ENCODE peak calls at places on chromosome 15, in nine cellular contexts. V is body of pancreas, T is colonic mucosa, C is neuronal stem cell, Q is A673, I is HCT116, W is GM23248, K is spleen, X is left lung. F is an unnamed sample. For H3K9me3, the result is how much of the 10 kb centered on the place peaks cover.

GRCh38 chr15:73786518-73786917 is 33.4 kb upstream of the INSYN1 start:
- DNase-seq in C (no peak), V (no peak), W (no peak), X (no peak), T (no peak), K (no peak), Q (no peak), I (no peak), F (no peak)

GRCh38 chr15:79032656-79033055 is 57.9 kb downstream of the RASGRF1 start:
- DNase-seq in W (no peak), C (no peak), Q (no peak), I (no peak), V (peak), X (no peak), K (no peak), T (no peak), F (no peak)

GRCh38 chr15:60006203-60006782 is 2.2 kb downstream of the FOXB1 start:
- DNase-seq in W (peak), Q (peak), V (peak), C (peak), I (no peak), K (peak), T (peak), X (peak), F (no peak)

GRCh38 chr15:73986055-73986775 is 5.9 kb downstream of the STOML1 start:
- DNase-seq in V (no peak), K (no peak), X (no peak), I (no peak), W (peak), Q (no peak), C (no peak), T (no peak), F (no peak)

GRCh38 chr15:100310511-100310910 is 31.3 kb downstream of the ADAMTS17 start:
- DNase-seq in W (no peak), X (no peak), K (no peak), T (no peak), C (no peak), Q (no peak), I (no peak), V (no peak), F (no peak)

GRCh38 chr15:58077427-58077826 is 11.9 kb upstream of the ALDH1A2 start:
- DNase-seq in C (no peak), I (peak), W (no peak), V (peak), K (no peak), Q (no peak), X (no peak), T (no peak), F (no peak)

GRCh38 chr15:38354321-38354929 is 99.5 kb upstream of the FAM98B start:
- DNase-seq in I (peak), T (peak), X (no peak), K (no peak), C (peak), Q (peak), W (peak), V (peak), F (peak)

GRCh38 chr15:36601497-36601932 is 22.1 kb downstream of the CDIN1 start:
- DNase-seq in K (no peak), T (no peak), X (no peak), C (no peak), Q (no peak), I (no peak), W (peak), V (no peak), F (no peak)

GRCh38 chr15:88830016-88830415 is 26.8 kb downstream of the ACAN start:
- DNase-seq in I (no peak), T (no peak), X (no peak), K (no peak), Q (no peak), V (no peak), W (no peak), C (no peak), F (no peak)

GRCh38 chr15:57256941-57257340 is 119.4 kb upstream of the CGNL1 start:
- DNase-seq in I (no peak), C (no peak), W (no peak), T (no peak), K (no peak), V (no peak), X (no peak), Q (no peak), F (no peak)

GRCh38 chr15:59074607-59075006 is 30.3 kb upstream of the CCNB2 start:
- DNase-seq in X (no peak), V (no peak), C (no peak), K (no peak), T (no peak), W (no peak), Q (no peak), I (no peak), F (no peak)

GRCh38 chr15:62896969-62897486 is 145.5 kb upstream of the TPM1 start:
- DNase-seq in I (peak), V (peak), K (no peak), C (peak), W (peak), X (peak), T (peak), Q (peak), F (peak)
- H3K27ac ChIP-seq in I (peak), V (peak), K (no peak), C (peak), W (peak), X (peak), T (peak), Q (no peak), F (peak)

GRCh38 chr15:25054943-25055342 is 100.2 kb downstream of the SNRPN start:
- DNase-seq in I (no peak), C (no peak), W (no peak), X (no peak), V (no peak), Q (no peak), T (no peak), K (peak), F (no peak)
- H3K9me3 ChIP-seq in I (under half), C (half or more), W (under half), X (half or more), V (half or more), Q (half or more), T (under half), K (half or more), F (half or more)

GRCh38 chr15:70376929-70377691 is 279.4 kb upstream of the TLE3 start:
- DNase-seq in I (no peak), C (no peak), K (no peak), V (peak), T (no peak), W (peak), Q (peak), X (no peak), F (no peak)
- H3K4me3 ChIP-seq in I (no peak), C (no peak), K (no peak), V (no peak), T (no peak), W (peak), Q (peak), X (no peak), F (peak)

DNA sequence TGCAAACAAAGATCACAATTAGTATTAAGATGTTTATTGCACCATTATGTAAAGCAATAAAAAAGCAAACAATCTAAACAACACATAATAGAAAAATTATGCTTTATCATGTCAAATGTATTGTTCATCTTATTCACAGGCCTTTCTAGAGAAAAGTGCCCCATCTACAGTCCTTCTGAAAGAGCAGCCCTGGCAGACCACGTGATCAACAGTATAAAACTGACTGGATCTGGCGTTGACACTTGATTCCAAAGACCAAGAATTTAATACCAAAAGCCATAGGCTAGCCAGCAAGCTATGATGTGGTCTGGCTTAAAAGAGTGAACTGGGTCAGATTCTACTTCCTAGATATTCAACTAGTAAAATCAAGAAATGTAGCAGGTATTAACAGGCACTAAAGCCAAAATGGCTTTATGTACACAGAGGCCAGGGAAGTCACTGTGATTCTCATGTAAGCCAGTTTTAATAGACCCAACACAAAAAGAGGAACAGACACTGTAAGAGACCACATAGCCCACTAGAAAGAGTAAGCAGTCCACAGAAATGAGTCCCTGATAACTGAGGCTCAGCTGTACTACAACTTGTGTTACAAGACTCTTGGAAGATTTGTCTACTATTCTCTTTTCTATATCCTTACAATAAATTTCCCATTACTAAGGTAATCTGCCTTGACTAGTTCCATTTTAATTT is 32.5 kb downstream of the DMXL2 start:
- DNase-seq in I (no peak), V (no peak), Q (no peak), K (no peak), C (no peak), X (no peak), T (no peak), W (no peak), F (no peak)
- H3K27ac ChIP-seq in I (no peak), V (no peak), Q (no peak), K (no peak), C (no peak), X (no peak), T (no peak), W (no peak), F (no peak)

GRCh38 chr15:26460165-26460564 is 312.7 kb downstream of the GABRB3 start:
- DNase-seq in C (no peak), V (no peak), W (no peak), X (no peak), I (no peak), T (no peak), K (no peak), Q (no peak), F (no peak)
- H3K9me3 ChIP-seq in C (under half), V (under half), W (under half), X (half or more), I (under half), T (under half), K (half or more), Q (half or more), F (under half)

GRCh38 chr15:34099914-34100313 is 1.7 kb downstream of the EMC7 start:
- DNase-seq in I (no peak), T (no peak), V (no peak), X (no peak), Q (no peak), W (no peak), K (no peak), C (no peak), F (no peak)
- H3K4me3 ChIP-seq in I (no peak), T (no peak), V (no peak), X (peak), Q (no peak), W (peak), K (peak), C (no peak), F (no peak)

GRCh38 chr15:67115567-67115966 is 50.2 kb downstream of the SMAD3 start:
- DNase-seq in X (no peak), K (peak), T (no peak), V (no peak), C (no peak), Q (no peak), W (no peak), I (no peak), F (no peak)

GRCh38 chr15:67110958-67111864 is 45.8 kb downstream of the SMAD3 start:
- DNase-seq in V (no peak), K (peak), X (no peak), T (no peak), C (no peak), Q (no peak), I (no peak), W (peak), F (no peak)

GRCh38 chr15:67116742-67117141 is 51.3 kb downstream of the SMAD3 start:
- DNase-seq in C (no peak), Q (no peak), K (peak), X (no peak), I (no peak), T (peak), V (no peak), W (no peak), F (no peak)

GRCh38 chr15:67114846-67115521 is 49.6 kb downstream of the SMAD3 start:
- DNase-seq in Q (no peak), I (no peak), T (no peak), C (no peak), K (peak), W (peak), X (no peak), V (no peak), F (no peak)

GRCh38 chr15:67114046-67114445 is 48.6 kb downstream of the SMAD3 start:
- DNase-seq in V (no peak), Q (no peak), X (no peak), C (no peak), W (no peak), I (no peak), K (peak), T (no peak), F (no peak)
- H3K27ac ChIP-seq in V (peak), Q (no peak), X (no peak), C (no peak), W (no peak), I (no peak), K (no peak), T (no peak), F (peak)

F was measured in breast epithelium.